ENCODE peak calls at places on chromosomes 2 and 18, in eight cellular contexts. P is stimulated activated CD4-positive, alpha-beta T cell treated with anti-CD3 and anti-CD28 coated beads, Interleukin-2, amount 100 ng/mL, for 48 hours; Q is uterus; K is activated gamma-delta T cell treated with anti-CD3 and anti-CD28 coated beads, Interleukin-2, amount 50 U/mL, for 16 hours; C is mucosa of gallbladder; Y is activated T-cell treated with anti-CD3 and anti-CD28 coated beads, Interleukin-2, amount 50 U/mL, for 4 hours; F is KG1; W is epithelial cell of esophagus. E is an unnamed sample.

GRCh38 chr2:127014630-127015029 is 92.3 kb downstream of the BIN1 start:
- DNase-seq in P (no peak), Q (no peak), K (no peak), C (no peak), Y (no peak), F (no peak), W (peak), E (peak)

GRCh38 chr2:152497481-152498052 is 162.6 kb downstream of the FMNL2 start:
- DNase-seq in P (no peak), Q (no peak), K (no peak), C (peak), Y (no peak), F (no peak), W (peak), E (no peak)

GRCh38 chr2:80199504-80199903 is 105.0 kb downstream of the LRRTM1 start:
- DNase-seq in P (no peak), Q (no peak), K (no peak), C (no peak), Y (no peak), F (no peak), W (no peak), E (no peak)

GRCh38 chr2:14583802-14584201 is 48.7 kb upstream of the LRATD1 start:
- DNase-seq in P (no peak), Q (no peak), K (no peak), C (no peak), Y (no peak), F (no peak), W (no peak), E (no peak)

GRCh38 chr2:10544252-10544651 is 96.1 kb upstream of the ODC1 start:
- DNase-seq in P (no peak), Q (no peak), K (peak), C (no peak), Y (no peak), F (no peak), W (no peak), E (no peak)

GRCh38 chr2:181038796-181039195 is 58.4 kb downstream of the UBE2E3 start:
- DNase-seq in P (no peak), Q (no peak), K (no peak), C (no peak), Y (no peak), F (no peak), W (no peak), E (no peak)

GRCh38 chr2:119212139-119212800 is 11.4 kb upstream of the STEAP3 start:
- DNase-seq in P (no peak), Q (no peak), K (no peak), C (no peak), Y (no peak), F (no peak), W (no peak), E (no peak)

GRCh38 chr18:54112356-54112755 is 112.1 kb downstream of the MBD2 start:
- DNase-seq in P (no peak), Q (no peak), K (no peak), C (no peak), Y (no peak), F (no peak), W (no peak), E (no peak)

GRCh38 chr2:1929962-1930361 is 185.6 kb upstream of the PXDN start:
- DNase-seq in P (no peak), Q (no peak), K (no peak), C (no peak), Y (no peak), F (no peak), W (no peak), E (no peak)